ENCODE peak calls at places on chromosomes 4 and X, in nine cellular contexts. One of them, this sample, is unnamed.

GRCh38 chr4:25182941-25183340 is 22.7 kb upstream of the SEPSECS start:
- DNase-seq in GM12865: no peak
- DNase-seq in neural progenitor cell: no peak
- DNase-seq in stimulated activated naive CD4-positive, alpha-beta T cell: no peak
- DNase-seq in choroid plexus epithelial cell: no peak
- DNase-seq in activated CD4-positive, alpha-beta T cell treated with anti-CD3 and anti-CD28 coated beads, Interleukin-2, amount 50 U/mL, for 1 hour: no peak
- DNase-seq in NCI-H1092 treated with DMSO at 0.1 percent for 48 hours: no peak
- DNase-seq in hippocampal formation: no peak
- DNase-seq in Right ventricle myocardium superior: no peak
- DNase-seq in this sample: no peak

GRCh38 chr4:112557676-112558411 is 41.9 kb upstream of the NEUROG2 start:
- DNase-seq in GM12865: no peak
- DNase-seq in neural progenitor cell: no peak
- DNase-seq in stimulated activated naive CD4-positive, alpha-beta T cell: no peak
- DNase-seq in choroid plexus epithelial cell: peak; percentile 93
- DNase-seq in activated CD4-positive, alpha-beta T cell treated with anti-CD3 and anti-CD28 coated beads, Interleukin-2, amount 50 U/mL, for 1 hour: no peak
- DNase-seq in NCI-H1092 treated with DMSO at 0.1 percent for 48 hours: no peak
- DNase-seq in hippocampal formation: no peak
- DNase-seq in Right ventricle myocardium superior: no peak
- DNase-seq in this sample: no peak

GRCh38 chr4:54540931-54541330 is 116.8 kb upstream of the KIT start:
- DNase-seq in GM12865: no peak
- DNase-seq in neural progenitor cell: no peak
- DNase-seq in stimulated activated naive CD4-positive, alpha-beta T cell: no peak
- DNase-seq in choroid plexus epithelial cell: no peak
- DNase-seq in activated CD4-positive, alpha-beta T cell treated with anti-CD3 and anti-CD28 coated beads, Interleukin-2, amount 50 U/mL, for 1 hour: no peak
- DNase-seq in NCI-H1092 treated with DMSO at 0.1 percent for 48 hours: no peak
- DNase-seq in hippocampal formation: no peak
- DNase-seq in Right ventricle myocardium superior: no peak
- DNase-seq in this sample: no peak

GRCh38 chrX:13015536-13016236 is 28.7 kb downstream of the FAM9C start:
- DNase-seq in GM12865: no peak
- DNase-seq in neural progenitor cell: no peak
- DNase-seq in stimulated activated naive CD4-positive, alpha-beta T cell: no peak
- DNase-seq in choroid plexus epithelial cell: peak; percentile 23
- DNase-seq in activated CD4-positive, alpha-beta T cell treated with anti-CD3 and anti-CD28 coated beads, Interleukin-2, amount 50 U/mL, for 1 hour: no peak
- DNase-seq in NCI-H1092 treated with DMSO at 0.1 percent for 48 hours: no peak
- DNase-seq in hippocampal formation: no peak
- DNase-seq in Right ventricle myocardium superior: no peak
- DNase-seq in this sample: no peak

GRCh38 chr4:140136509-140136908 is 17.5 kb downstream of the MAML3 start:
- DNase-seq in GM12865: no peak
- DNase-seq in neural progenitor cell: no peak
- DNase-seq in stimulated activated naive CD4-positive, alpha-beta T cell: no peak
- DNase-seq in choroid plexus epithelial cell: no peak
- DNase-seq in activated CD4-positive, alpha-beta T cell treated with anti-CD3 and anti-CD28 coated beads, Interleukin-2, amount 50 U/mL, for 1 hour: no peak
- DNase-seq in NCI-H1092 treated with DMSO at 0.1 percent for 48 hours: no peak
- DNase-seq in hippocampal formation: no peak
- DNase-seq in Right ventricle myocardium superior: no peak
- DNase-seq in this sample: no peak

GRCh38 chr4:151691639-151692442 is 69.0 kb downstream of the GATB start:
- DNase-seq in GM12865: no peak
- DNase-seq in neural progenitor cell: no peak
- DNase-seq in stimulated activated naive CD4-positive, alpha-beta T cell: no peak
- DNase-seq in choroid plexus epithelial cell: no peak
- DNase-seq in activated CD4-positive, alpha-beta T cell treated with anti-CD3 and anti-CD28 coated beads, Interleukin-2, amount 50 U/mL, for 1 hour: no peak
- DNase-seq in NCI-H1092 treated with DMSO at 0.1 percent for 48 hours: no peak
- DNase-seq in hippocampal formation: no peak
- DNase-seq in Right ventricle myocardium superior: peak; percentile 68
- DNase-seq in this sample: no peak

GRCh38 chr4:66590488-66591215 is 920.4 kb upstream of the EPHA5 start:
- DNase-seq in GM12865: no peak
- DNase-seq in neural progenitor cell: no peak
- DNase-seq in stimulated activated naive CD4-positive, alpha-beta T cell: no peak
- DNase-seq in choroid plexus epithelial cell: peak; percentile 68
- DNase-seq in activated CD4-positive, alpha-beta T cell treated with anti-CD3 and anti-CD28 coated beads, Interleukin-2, amount 50 U/mL, for 1 hour: no peak
- DNase-seq in NCI-H1092 treated with DMSO at 0.1 percent for 48 hours: no peak
- DNase-seq in hippocampal formation: no peak
- DNase-seq in Right ventricle myocardium superior: no peak
- DNase-seq in this sample: no peak

GRCh38 chr4:72119946-72120345 is 88.1 kb downstream of the NPFFR2 start:
- DNase-seq in GM12865: no peak
- DNase-seq in neural progenitor cell: peak; percentile 4
- DNase-seq in stimulated activated naive CD4-positive, alpha-beta T cell: no peak
- DNase-seq in choroid plexus epithelial cell: no peak
- DNase-seq in activated CD4-positive, alpha-beta T cell treated with anti-CD3 and anti-CD28 coated beads, Interleukin-2, amount 50 U/mL, for 1 hour: no peak
- DNase-seq in NCI-H1092 treated with DMSO at 0.1 percent for 48 hours: no peak
- DNase-seq in hippocampal formation: no peak
- DNase-seq in Right ventricle myocardium superior: no peak
- DNase-seq in this sample: no peak

GRCh38 chrX:109822861-109823260 is 89.8 kb upstream of the ACSL4 start:
- DNase-seq in GM12865: no peak
- DNase-seq in neural progenitor cell: no peak
- DNase-seq in stimulated activated naive CD4-positive, alpha-beta T cell: no peak
- DNase-seq in choroid plexus epithelial cell: no peak
- DNase-seq in activated CD4-positive, alpha-beta T cell treated with anti-CD3 and anti-CD28 coated beads, Interleukin-2, amount 50 U/mL, for 1 hour: no peak
- DNase-seq in NCI-H1092 treated with DMSO at 0.1 percent for 48 hours: no peak
- DNase-seq in hippocampal formation: no peak
- DNase-seq in Right ventricle myocardium superior: no peak
- DNase-seq in this sample: no peak

GRCh38 chr4:20085156-20085555 is 166.5 kb upstream of the SLIT2 start:
- DNase-seq in GM12865: no peak
- DNase-seq in neural progenitor cell: no peak
- DNase-seq in stimulated activated naive CD4-positive, alpha-beta T cell: no peak
- DNase-seq in choroid plexus epithelial cell: no peak
- DNase-seq in activated CD4-positive, alpha-beta T cell treated with anti-CD3 and anti-CD28 coated beads, Interleukin-2, amount 50 U/mL, for 1 hour: no peak
- DNase-seq in NCI-H1092 treated with DMSO at 0.1 percent for 48 hours: no peak
- DNase-seq in hippocampal formation: no peak
- DNase-seq in Right ventricle myocardium superior: no peak
- DNase-seq in this sample: no peak

GRCh38 chr4:105050896-105051295 is 95.8 kb upstream of the TET2 start:
- DNase-seq in GM12865: no peak
- DNase-seq in neural progenitor cell: no peak
- DNase-seq in stimulated activated naive CD4-positive, alpha-beta T cell: no peak
- DNase-seq in choroid plexus epithelial cell: peak; percentile 2
- DNase-seq in activated CD4-positive, alpha-beta T cell treated with anti-CD3 and anti-CD28 coated beads, Interleukin-2, amount 50 U/mL, for 1 hour: no peak
- DNase-seq in NCI-H1092 treated with DMSO at 0.1 percent for 48 hours: no peak
- DNase-seq in hippocampal formation: no peak
- DNase-seq in Right ventricle myocardium superior: no peak
- DNase-seq in this sample: no peak

GRCh38 chr4:2424581-2424980 is 5.8 kb downstream of the CFAP99 start:
- DNase-seq in GM12865: no peak
- DNase-seq in neural progenitor cell: peak; percentile 1
- DNase-seq in stimulated activated naive CD4-positive, alpha-beta T cell: no peak
- DNase-seq in choroid plexus epithelial cell: peak; percentile 45
- DNase-seq in activated CD4-positive, alpha-beta T cell treated with anti-CD3 and anti-CD28 coated beads, Interleukin-2, amount 50 U/mL, for 1 hour: no peak
- DNase-seq in NCI-H1092 treated with DMSO at 0.1 percent for 48 hours: no peak
- DNase-seq in hippocampal formation: no peak
- DNase-seq in Right ventricle myocardium superior: peak; percentile 29
- DNase-seq in this sample: peak; percentile 69